ENCODE peak calls at places on chromosome 7, in four cellular contexts. Q, T, H and A are unnamed samples.

GRCh38 chr7:50306491-50307367 is 2.2 kb downstream of the IKZF1 start:
- DNase-seq in Q (no peak), T (no peak), H (no peak), A (no peak)

GRCh38 chr7:36208406-36208805 is 55.4 kb downstream of the EEPD1 start:
- DNase-seq in Q (no peak), T (no peak), H (no peak), A (no peak)

GRCh38 chr7:108480311-108480710 is 24.1 kb upstream of the NRCAM start:
- DNase-seq in Q (no peak), T (no peak), H (no peak), A (no peak)

GRCh38 chr7:80779456-80779855 is 139.4 kb downstream of the SEMA3C start:
- DNase-seq in Q (no peak), T (no peak), H (no peak), A (no peak)

GRCh38 chr7:74206589-74207120 is 3.2 kb upstream of the LAT2 start:
- DNase-seq in Q (no peak), T (peak), H (peak), A (peak)

GRCh38 chr7:110130669-110131068 is 960.3 kb upstream of the LRRN3 start:
- DNase-seq in Q (no peak), T (no peak), H (no peak), A (no peak)

GRCh38 chr7:157782041-157782440 is 445.2 kb downstream of the DNAJB6 start:
- DNase-seq in Q (no peak), T (no peak), H (no peak), A (no peak)

GRCh38 chr7:125516194-125516593 is 586.6 kb upstream of the POT1 start:
- DNase-seq in Q (no peak), T (no peak), H (no peak), A (no peak)

GRCh38 chr7:95808396-95808795 is 36.0 kb downstream of the DYNC1I1 start:
- DNase-seq in Q (no peak), T (no peak), H (no peak), A (no peak)

GRCh38 chr7:156579566-156579965 is 61.0 kb upstream of the RNF32 start:
- DNase-seq in Q (no peak), T (no peak), H (no peak), A (no peak)

GRCh38 chr7:135620980-135621850 is 41.1 kb upstream of the STMP1 start:
- DNase-seq in Q (peak), T (no peak), H (no peak), A (peak)

GRCh38 chr7:1040790-1041189 is 3.6 kb upstream of the GPR146 start:
- DNase-seq in Q (no peak), T (no peak), H (no peak), A (no peak)

GRCh38 chr7:64533756-64534155 is 29.1 kb downstream of the ZNF680 start:
- DNase-seq in Q (no peak), T (no peak), H (no peak), A (no peak)